ENCODE peak calls at places on chromosomes 13 and 19, in ten cellular contexts. U is activated T-cell treated with anti-CD3 and anti-CD28 coated beads, Interleukin-2, amount 50 U/mL, for 24 hours; A is lower leg skin; S is brain pericyte; X is T-helper 2 cell; Z is stimulated activated CD4-positive, alpha-beta T cell treated with anti-CD3 and anti-CD28 coated beads, TNF-alpha, amount 100 ng/mL, for 24 hours; G is mucosa of descending colon; Y is NCI-H1105 treated with DMSO at 0.1 percent for 48 hours; B is T-cell; V is HTR-8/SVneo. N is an unnamed sample.

GRCh38 chr13:42524487-42525034 is 49.4 kb upstream of the TNFSF11 start:
- DNase-seq in U (no peak), A (no peak), S (no peak), X (no peak), Z (no peak), G (no peak), Y (no peak), B (no peak), V (no peak), N (no peak)

GRCh38 chr19:47511681-47512080 is 3.2 kb downstream of the NAPA start:
- DNase-seq in U (no peak), A (no peak), S (no peak), X (no peak), Z (no peak), G (no peak), Y (no peak), B (no peak), V (no peak), N (no peak)

GRCh38 chr13:37375071-37375470 is 223.5 kb downstream of the POSTN start:
- DNase-seq in U (no peak), A (no peak), S (no peak), X (no peak), Z (no peak), G (no peak), Y (no peak), B (no peak), V (no peak), N (no peak)

GRCh38 chr13:36096411-36097184 is 34.6 kb downstream of the DCLK1 start:
- DNase-seq in U (no peak), A (no peak), S (no peak), X (no peak), Z (no peak), G (no peak), Y (no peak), B (no peak), V (no peak), N (no peak)

GRCh38 chr19:1998712-1999708 is 16.5 kb downstream of the BTBD2 start:
- DNase-seq in U (no peak), A (no peak), S (no peak), X (no peak), Z (no peak), G (no peak), Y (no peak), B (no peak), V (no peak), N (no peak)

GRCh38 chr19:38559428-38560401 is 58.0 kb downstream of the MAP4K1 start:
- DNase-seq in U (peak; percentile 52), A (no peak), S (no peak), X (peak; percentile 95), Z (no peak), G (no peak), Y (no peak), B (peak; percentile 30), V (no peak), N (no peak)

GRCh38 chr19:50542825-50543428 is 25.3 kb downstream of the LRRC4B start:
- DNase-seq in U (no peak), A (no peak), S (no peak), X (no peak), Z (no peak), G (no peak), Y (no peak), B (no peak), V (no peak), N (no peak)

GRCh38 chr13:32262165-32262564 is 53.0 kb downstream of the ZAR1L start:
- DNase-seq in U (no peak), A (no peak), S (no peak), X (no peak), Z (no peak), G (no peak), Y (no peak), B (no peak), V (no peak), N (no peak)

GRCh38 chr19:1568320-1569019 is at the start of gene MEX3D:
- DNase-seq in U (peak; percentile 85), A (peak; percentile 92), S (no peak), X (peak; percentile 83), Z (peak; percentile 79), G (peak; percentile 87), Y (peak; percentile 54), B (peak; percentile 80), V (peak; percentile 86), N (peak; percentile 50)

GRCh38 chr13:28002886-28003698 is 14.6 kb upstream of the URAD start:
- DNase-seq in U (no peak), A (peak; percentile 61), S (no peak), X (no peak), Z (no peak), G (no peak), Y (no peak), B (no peak), V (no peak), N (no peak)

GRCh38 chr19:6412111-6412999 is 12.3 kb downstream of the KHSRP start:
- DNase-seq in U (peak; percentile 68), A (no peak), S (no peak), X (peak; percentile 48), Z (peak; percentile 54), G (peak; percentile 79), Y (no peak), B (peak; percentile 55), V (no peak), N (no peak)

GRCh38 chr13:39784347-39784746 is 128.9 kb downstream of the COG6 start:
- DNase-seq in U (no peak), A (no peak), S (no peak), X (no peak), Z (no peak), G (no peak), Y (no peak), B (no peak), V (no peak), N (no peak)

GRCh38 chr13:62038214-62038613 is 622.6 kb upstream of the PCDH20 start:
- DNase-seq in U (no peak), A (no peak), S (no peak), X (peak; percentile 63), Z (no peak), G (no peak), Y (no peak), B (no peak), V (no peak), N (no peak)

GRCh38 chr13:32426191-32426980 is 1.5 kb downstream of the N4BP2L1 start:
- DNase-seq in U (peak; percentile 68), A (no peak), S (no peak), X (peak; percentile 92), Z (peak; percentile 16), G (peak; percentile 46), Y (no peak), B (peak; percentile 34), V (no peak), N (no peak)

GRCh38 chr19:45097776-45098520 is 5.0 kb downstream of the PPP1R37 start:
- DNase-seq in U (no peak), A (peak; percentile 94), S (peak; percentile 55), X (no peak), Z (no peak), G (no peak), Y (no peak), B (no peak), V (peak; percentile 94), N (no peak)

GRCh38 chr13:97932006-97932405 is 21.5 kb upstream of the IPO5 start:
- DNase-seq in U (no peak), A (peak; percentile 37), S (no peak), X (no peak), Z (no peak), G (no peak), Y (no peak), B (no peak), V (no peak), N (no peak)

GRCh38 chr19:49331616-49332055 is 3.6 kb upstream of the CD37 start:
- DNase-seq in U (peak; percentile 56), A (peak; percentile 74), S (no peak), X (peak; percentile 88), Z (peak; percentile 47), G (no peak), Y (no peak), B (peak; percentile 66), V (peak; percentile 38), N (peak; percentile 59)

GRCh38 chr19:53537523-53538377 is at the start of gene ZNF331:
- DNase-seq in U (peak; percentile 91), A (peak; percentile 96), S (peak; percentile 32), X (peak; percentile 91), Z (peak; percentile 81), G (peak; percentile 85), Y (no peak), B (peak; percentile 95), V (peak; percentile 85), N (peak; percentile 78)

GRCh38 chr19:46715620-46716012 is 1.3 kb downstream of the PRKD2 start:
- DNase-seq in U (no peak), A (no peak), S (no peak), X (no peak), Z (no peak), G (no peak), Y (no peak), B (no peak), V (no peak), N (no peak)

GRCh38 chr13:65597839-65598818 is 1632.0 kb downstream of the PCDH9 start:
- DNase-seq in U (no peak), A (no peak), S (no peak), X (no peak), Z (no peak), G (no peak), Y (no peak), B (no peak), V (no peak), N (no peak)

GRCh38 chr13:27569405-27569804 is 50.9 kb downstream of the LNX2 start:
- DNase-seq in U (no peak), A (no peak), S (no peak), X (peak; percentile 59), Z (no peak), G (no peak), Y (no peak), B (no peak), V (no peak), N (no peak)

GRCh38 chr19:42423462-42424344 is 3.5 kb downstream of the LIPE start:
- DNase-seq in U (peak; percentile 98), A (peak; percentile 95), S (peak; percentile 74), X (peak; percentile 95), Z (peak; percentile 93), G (peak; percentile 93), Y (peak; percentile 90), B (peak; percentile 90), V (peak; percentile 96), N (peak; percentile 76)